ENCODE peak calls at places on chromosomes 12 and 14, in four cellular contexts. V, H, J and C are unnamed samples.

GRCh38 chr12:111438501-111438900 is 32.8 kb downstream of the SH2B3 start:
- DNase-seq in H (no peak), V (no peak), J (no peak), C (no peak)

GRCh38 chr14:23579739-23580138 is 1.1 kb upstream of the JPH4 start:
- DNase-seq in J (no peak), V (peak; percentile 25), H (no peak), C (no peak)

GRCh38 chr14:21267886-21268611 is 1.2 kb downstream of the HNRNPC start:
- DNase-seq in J (no peak), H (no peak), V (no peak), C (no peak)

GRCh38 chr14:39060818-39061437 is 42.1 kb downstream of the SEC23A start:
- DNase-seq in H (no peak), V (no peak), J (no peak), C (no peak)

GRCh38 chr14:74595006-74595735 is 16.9 kb downstream of the LTBP2 start:
- DNase-seq in H (no peak), V (no peak), J (peak; percentile 70), C (no peak)

GRCh38 chr12:132253698-132254480 is 75.5 kb downstream of the GALNT9 start:
- DNase-seq in H (no peak), J (no peak), V (no peak), C (no peak)

GRCh38 chr14:33720388-33720787 is 230.5 kb downstream of the EGLN3 start:
- DNase-seq in J (no peak), V (no peak), H (no peak), C (no peak)

GRCh38 chr12:119182701-119183493 is 4.2 kb downstream of the HSPB8 start:
- DNase-seq in J (no peak), H (no peak), V (no peak), C (no peak)

GRCh38 chr12:13205809-13206559 is 9.5 kb downstream of the EMP1 start:
- DNase-seq in J (no peak), V (no peak), H (no peak), C (no peak)

GRCh38 chr12:39047539-39048078 is 142.2 kb upstream of the CPNE8 start:
- DNase-seq in J (no peak), V (no peak), H (no peak), C (peak; percentile 16)

GRCh38 chr14:67392728-67393314 is 19.1 kb downstream of the PLEK2 start:
- DNase-seq in V (no peak), H (no peak), J (no peak), C (no peak)

GRCh38 chr14:21071225-21072041 is 1.3 kb downstream of the ARHGEF40 start:
- DNase-seq in V (peak; percentile 56), H (peak; percentile 58), J (peak; percentile 95), C (peak; percentile 79)

GRCh38 chr12:60947533-60947932 is 1312.7 kb upstream of the USP15 start:
- DNase-seq in V (no peak), J (no peak), H (no peak), C (no peak)

GRCh38 chr12:49121047-49121696 is 10.0 kb downstream of the TUBA1B start:
- DNase-seq in J (peak; percentile 77), V (peak; percentile 79), H (peak; percentile 41), C (peak; percentile 58)

GRCh38 chr12:49893753-49894752 is 9.6 kb downstream of the FAIM2 start:
- DNase-seq in H (no peak), J (no peak), V (no peak), C (no peak)

GRCh38 chr14:21860172-21860571 is 186.6 kb upstream of the OR4E1 start:
- DNase-seq in H (peak; percentile 13), J (peak; percentile 5), V (peak; percentile 30), C (peak; percentile 22)

GRCh38 chr12:26810330-26810729 is 22.7 kb downstream of the ITPR2 start:
- DNase-seq in H (no peak), V (no peak), J (no peak), C (no peak)

GRCh38 chr12:117439531-117440001 is 78.1 kb upstream of the NOS1 start:
- DNase-seq in V (no peak), J (peak; percentile 91), H (no peak), C (no peak)

GRCh38 chr12:69884386-69884785 is 59.4 kb downstream of the MYRFL start:
- DNase-seq in H (no peak), V (no peak), J (no peak), C (no peak)

DNA sequence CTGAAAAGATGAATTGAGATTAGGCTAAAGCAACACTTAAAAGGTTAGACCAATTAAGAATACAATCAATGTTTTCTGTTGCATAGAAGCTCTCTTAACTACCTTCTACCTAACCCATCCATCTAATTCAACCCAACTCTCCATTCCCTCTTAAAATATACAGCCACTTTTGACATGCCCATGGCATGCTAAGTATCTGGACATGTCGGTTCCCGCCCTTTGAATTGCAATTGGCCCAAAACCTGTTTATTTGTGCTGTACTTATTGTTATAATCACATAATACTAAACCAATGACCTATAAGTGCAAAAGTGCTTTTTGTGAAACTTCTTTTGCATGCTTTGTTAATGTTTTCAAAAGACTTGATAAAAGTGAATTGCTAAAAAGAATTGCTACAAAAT is 37.6 kb upstream of the APPL2 start:
- DNase-seq in V (no peak), J (no peak), H (no peak), C (no peak)
- TF ChIP-seq FOXM1 in V (no peak), J (no peak), H (no peak), C (no peak)

DNA sequence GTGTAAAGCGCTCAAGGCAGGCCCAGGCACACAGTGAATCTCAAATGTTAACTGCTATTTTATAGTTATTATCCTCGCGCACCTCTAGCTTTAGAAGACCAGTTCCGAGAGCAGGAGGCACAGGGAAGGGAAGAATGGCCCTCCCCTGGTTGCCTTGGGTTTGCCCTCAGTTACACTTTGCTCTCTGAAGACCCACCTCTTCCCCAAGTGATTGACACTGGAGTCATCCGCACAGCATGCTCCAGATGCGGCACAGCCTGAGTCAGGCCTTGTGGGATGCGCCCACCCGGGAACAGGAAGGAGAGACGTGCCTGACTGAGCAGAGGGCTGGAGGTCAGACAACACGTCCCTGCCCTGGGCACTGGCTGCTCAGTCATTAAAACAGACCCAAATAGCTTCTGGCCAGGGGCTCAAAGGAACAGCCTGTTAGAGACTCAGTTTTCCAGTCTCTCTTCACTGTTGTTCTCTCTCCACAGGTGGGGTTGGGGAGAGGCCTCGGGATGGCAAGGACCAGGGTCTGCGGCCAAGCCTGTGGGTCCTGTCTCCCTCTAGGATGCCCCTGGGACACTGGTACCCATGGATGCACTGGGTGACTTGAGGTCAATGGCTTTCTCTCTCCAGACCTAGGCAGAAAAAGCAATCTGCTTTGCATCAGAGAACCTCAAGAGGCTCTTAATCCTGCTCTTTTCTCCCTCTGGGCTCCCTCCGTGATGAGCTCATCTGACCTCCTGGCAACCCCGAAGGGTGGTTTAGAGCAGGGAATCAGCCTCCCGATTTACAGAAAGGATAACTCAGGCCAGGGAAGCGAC is 13.6 kb upstream of the MLXIP start:
- DNase-seq in V (peak; percentile 69), J (peak; percentile 55), H (peak; percentile 77), C (peak; percentile 37)
- TF ChIP-seq FOXM1 in V (no peak), J (no peak), H (no peak), C (no peak)

GRCh38 chr14:71114580-71114979 is 207.3 kb downstream of the PCNX1 start:
- DNase-seq in J (no peak), V (no peak), H (no peak), C (no peak)
- TF ChIP-seq FOXM1 in J (no peak), V (no peak), H (no peak), C (no peak)

GRCh38 chr12:109946913-109947312 is 46.8 kb downstream of the TCHP start:
- DNase-seq in V (no peak), H (no peak), J (no peak), C (no peak)

GRCh38 chr12:109946505-109946904 is 46.4 kb downstream of the TCHP start:
- DNase-seq in V (no peak), H (no peak), J (no peak), C (no peak)

GRCh38 chr12:109949089-109949488 is 47.1 kb downstream of the GIT2 start:
- DNase-seq in V (peak; percentile 99), J (no peak), H (no peak), C (no peak)

GRCh38 chr12:109947511-109947910 is 47.4 kb downstream of the TCHP start:
- DNase-seq in J (no peak), H (no peak), V (no peak), C (no peak)

GRCh38 chr12:109948382-109948781 is 47.8 kb downstream of the GIT2 start:
- DNase-seq in V (no peak), H (no peak), J (no peak), C (no peak)
- TF ChIP-seq FOXM1 in V (no peak), H (no peak), J (no peak), C (no peak)